ENCODE peak calls at places on chromosomes 7 and 10, in ten cellular contexts. P is activated naive CD8-positive, alpha-beta T cell treated with anti-CD3 and anti-CD28 coated beads, Interleukin-2, amount 50 U/mL, for 24 hours; E is left colon; Y is activated CD4-positive, alpha-beta T cell treated with anti-CD3 and anti-CD28 coated beads, Interleukin-2, amount 50 U/mL, for 48 hours; X is suprapubic skin; M is retina; N is left lobe of liver; F is AML-193; I is stromal cell of bone marrow; Q is amniotic stem cell. G is an unnamed sample.

GRCh38 chr7:51013861-51014511 is 231.3 kb upstream of the GRB10 start:
- DNase-seq in P (no peak), E (no peak), Y (no peak), X (no peak), M (no peak), N (no peak), F (no peak), I (no peak), Q (no peak), G (no peak)

GRCh38 chr10:123743441-123744225 is 77.5 kb downstream of the GPR26 start:
- DNase-seq in P (no peak), E (no peak), Y (no peak), X (no peak), M (no peak), N (no peak), F (no peak), I (no peak), Q (peak; percentile 40), G (no peak)

GRCh38 chr10:130340816-130341215 is 204.6 kb downstream of the GLRX3 start:
- DNase-seq in P (no peak), E (no peak), Y (no peak), X (no peak), M (no peak), N (no peak), F (no peak), I (no peak), Q (no peak), G (no peak)

GRCh38 chr7:77995717-77996116 is 197.1 kb downstream of the PHTF2 start:
- DNase-seq in P (no peak), E (no peak), Y (no peak), X (no peak), M (no peak), N (no peak), F (no peak), I (no peak), Q (no peak), G (no peak)

GRCh38 chr7:117875566-117875965 is 2.3 kb upstream of the CTTNBP2 start:
- DNase-seq in P (no peak), E (no peak), Y (no peak), X (no peak), M (no peak), N (no peak), F (no peak), I (no peak), Q (no peak), G (no peak)

GRCh38 chr10:86151613-86152012 is 215.0 kb downstream of the GRID1 start:
- DNase-seq in P (no peak), E (no peak), Y (no peak), X (no peak), M (no peak), N (no peak), F (no peak), I (no peak), Q (no peak), G (no peak)

GRCh38 chr10:63464402-63465292 is 1.1 kb downstream of the JMJD1C start:
- DNase-seq in P (no peak), E (no peak), Y (no peak), X (no peak), M (no peak), N (no peak), F (no peak), I (peak; percentile 17), Q (no peak), G (no peak)

GRCh38 chr7:104978460-104978859 is 35.5 kb upstream of the KMT2E start:
- DNase-seq in P (no peak), E (no peak), Y (no peak), X (no peak), M (no peak), N (no peak), F (no peak), I (peak; percentile 73), Q (no peak), G (no peak)

GRCh38 chr7:16778479-16778878 is 24.9 kb downstream of the TSPAN13 start:
- DNase-seq in P (no peak), E (no peak), Y (no peak), X (no peak), M (no peak), N (no peak), F (no peak), I (no peak), Q (no peak), G (no peak)

GRCh38 chr7:107150375-107151073 is 18.3 kb upstream of the HBP1 start:
- DNase-seq in P (peak; percentile 77), E (peak; percentile 52), Y (peak; percentile 78), X (peak; percentile 82), M (peak; percentile 35), N (peak; percentile 53), F (peak; percentile 68), I (peak; percentile 48), Q (peak; percentile 51), G (peak; percentile 51)

GRCh38 chr10:116905845-116906210 is 56.5 kb downstream of the ENO4 start:
- DNase-seq in P (no peak), E (no peak), Y (no peak), X (no peak), M (no peak), N (no peak), F (no peak), I (no peak), Q (no peak), G (no peak)

GRCh38 chr10:132813560-132814468 is 27.9 kb upstream of the NKX6-2 start:
- DNase-seq in P (no peak), E (peak; percentile 11), Y (no peak), X (peak; percentile 33), M (no peak), N (no peak), F (no peak), I (no peak), Q (no peak), G (no peak)

GRCh38 chr7:116551692-116552091 is 26.9 kb downstream of the CAV1 start:
- DNase-seq in P (no peak), E (no peak), Y (no peak), X (no peak), M (no peak), N (no peak), F (no peak), I (no peak), Q (no peak), G (no peak)

GRCh38 chr10:75187961-75188426 is 22.6 kb upstream of the VDAC2 start:
- DNase-seq in P (peak; percentile 60), E (peak; percentile 53), Y (peak; percentile 57), X (no peak), M (peak; percentile 15), N (peak; percentile 51), F (peak; percentile 53), I (no peak), Q (no peak), G (no peak)

GRCh38 chr7:108083980-108084379 is 46.2 kb downstream of the LAMB4 start:
- DNase-seq in P (no peak), E (no peak), Y (no peak), X (no peak), M (no peak), N (no peak), F (no peak), I (no peak), Q (no peak), G (no peak)

GRCh38 chr7:95478139-95479037 is 7.4 kb upstream of the ASB4 start:
- DNase-seq in P (no peak), E (peak; percentile 38), Y (no peak), X (no peak), M (peak; percentile 64), N (no peak), F (no peak), I (peak; percentile 21), Q (no peak), G (peak; percentile 48)

GRCh38 chr10:73771722-73772279 is 10.0 kb upstream of the CHCHD1 start:
- DNase-seq in P (peak; percentile 84), E (peak; percentile 87), Y (no peak), X (no peak), M (no peak), N (no peak), F (no peak), I (no peak), Q (no peak), G (no peak)

GRCh38 chr7:121330053-121330833 is 1.4 kb downstream of the WNT16 start:
- DNase-seq in P (peak; percentile 10), E (no peak), Y (no peak), X (no peak), M (peak; percentile 72), N (no peak), F (no peak), I (no peak), Q (no peak), G (peak; percentile 35)

GRCh38 chr10:125424191-125424847 is 258.6 kb downstream of the TEX36 start:
- DNase-seq in P (no peak), E (no peak), Y (no peak), X (no peak), M (no peak), N (no peak), F (no peak), I (no peak), Q (no peak), G (no peak)

GRCh38 chr10:68950598-68950997 is 5.4 kb upstream of the DDX21 start:
- DNase-seq in P (no peak), E (no peak), Y (no peak), X (no peak), M (no peak), N (no peak), F (no peak), I (no peak), Q (no peak), G (no peak)

GRCh38 chr7:156950381-156950858 is 908 bp downstream of the NOM1 start:
- DNase-seq in P (no peak), E (no peak), Y (no peak), X (no peak), M (no peak), N (no peak), F (no peak), I (no peak), Q (no peak), G (no peak)

GRCh38 chr10:99694171-99694570 is 34.9 kb downstream of the ENTPD7 start:
- DNase-seq in P (no peak), E (no peak), Y (no peak), X (no peak), M (no peak), N (no peak), F (no peak), I (peak; percentile 66), Q (peak; percentile 56), G (no peak)

GRCh38 chr7:163298-163695 is 29.1 kb upstream of the FAM20C start:
- DNase-seq in P (no peak), E (no peak), Y (no peak), X (peak; percentile 60), M (no peak), N (no peak), F (no peak), I (no peak), Q (no peak), G (no peak)

GRCh38 chr7:73850781-73851207 is 8.5 kb upstream of the METTL27 start:
- DNase-seq in P (no peak), E (peak; percentile 60), Y (no peak), X (no peak), M (no peak), N (no peak), F (no peak), I (peak; percentile 99), Q (peak; percentile 87), G (peak; percentile 43)

GRCh38 chr10:35495521-35496238 is 109.5 kb upstream of the GJD4 start:
- DNase-seq in P (no peak), E (no peak), Y (no peak), X (no peak), M (no peak), N (peak; percentile 59), F (peak; percentile 1), I (no peak), Q (no peak), G (no peak)

GRCh38 chr7:104789780-104790179 is 224.2 kb upstream of the KMT2E start:
- DNase-seq in P (no peak), E (no peak), Y (no peak), X (no peak), M (no peak), N (no peak), F (no peak), I (no peak), Q (no peak), G (no peak)

GRCh38 chr7:67440321-67440720 is 443.7 kb downstream of the TYW1 start:
- DNase-seq in P (no peak), E (no peak), Y (no peak), X (no peak), M (no peak), N (no peak), F (no peak), I (no peak), Q (no peak), G (no peak)

GRCh38 chr10:130746311-130746710 is 565.2 kb downstream of the TCERG1L start:
- DNase-seq in P (no peak), E (no peak), Y (no peak), X (peak; percentile 6), M (no peak), N (peak; percentile 22), F (no peak), I (no peak), Q (no peak), G (no peak)

G was measured in mucosa of descending colon.